ENCODE peak calls at places on chromosome 1, in four cellular contexts. One of them, this sample, is unnamed.

GRCh38 chr1:99198377-99198776 is 65.9 kb upstream of the PLPPR4 start:
- DNase-seq in HCT116: no peak
- DNase-seq in ascending aorta: no peak
- DNase-seq in brain microvascular endothelial cell: no peak
- DNase-seq in this sample: no peak

GRCh38 chr1:229557214-229557850 is 1.2 kb downstream of the ABCB10 start:
- DNase-seq in HCT116: no peak
- DNase-seq in brain microvascular endothelial cell: no peak
- DNase-seq in ascending aorta: no peak
- DNase-seq in this sample: no peak

GRCh38 chr1:63640633-63641567 is 47.7 kb downstream of the PGM1 start:
- DNase-seq in ascending aorta: no peak
- DNase-seq in HCT116: no peak
- DNase-seq in brain microvascular endothelial cell: no peak
- DNase-seq in this sample: no peak

GRCh38 chr1:17542696-17543095 is 3.2 kb downstream of the ARHGEF10L start:
- DNase-seq in brain microvascular endothelial cell: no peak
- DNase-seq in HCT116: no peak
- DNase-seq in ascending aorta: no peak
- DNase-seq in this sample: no peak

GRCh38 chr1:1135339-1136111 is 19.6 kb upstream of the C1orf159 start:
- DNase-seq in brain microvascular endothelial cell: no peak
- DNase-seq in ascending aorta: no peak
- DNase-seq in HCT116: no peak
- DNase-seq in this sample: no peak

GRCh38 chr1:179612361-179612760 is 20.7 kb downstream of the TDRD5 start:
- DNase-seq in ascending aorta: no peak
- DNase-seq in brain microvascular endothelial cell: no peak
- DNase-seq in HCT116: no peak
- DNase-seq in this sample: no peak

GRCh38 chr1:169108897-169109560 is 2.5 kb downstream of the ATP1B1 start:
- DNase-seq in brain microvascular endothelial cell: peak; percentile 55
- DNase-seq in HCT116: no peak
- DNase-seq in ascending aorta: no peak
- DNase-seq in this sample: no peak

GRCh38 chr1:170586942-170587593 is 55.1 kb downstream of the GORAB start:
- DNase-seq in HCT116: no peak
- DNase-seq in brain microvascular endothelial cell: no peak
- DNase-seq in ascending aorta: no peak
- DNase-seq in this sample: no peak

GRCh38 chr1:46203738-46204405 is 738 bp downstream of the LURAP1 start:
- DNase-seq in HCT116: no peak
- DNase-seq in ascending aorta: no peak
- DNase-seq in brain microvascular endothelial cell: no peak
- DNase-seq in this sample: no peak

GRCh38 chr1:219367496-219367895 is 193.8 kb downstream of the LYPLAL1 start:
- DNase-seq in ascending aorta: no peak
- DNase-seq in HCT116: no peak
- DNase-seq in brain microvascular endothelial cell: no peak
- DNase-seq in this sample: no peak

GRCh38 chr1:64006276-64007051 is 197.0 kb upstream of the UBE2U start:
- DNase-seq in ascending aorta: peak; percentile 73
- DNase-seq in HCT116: peak; percentile 19
- DNase-seq in brain microvascular endothelial cell: peak; percentile 73
- DNase-seq in this sample: no peak

GRCh38 chr1:210292276-210292851 is 36.3 kb upstream of the HHAT start:
- DNase-seq in HCT116: peak; percentile 26
- DNase-seq in brain microvascular endothelial cell: no peak
- DNase-seq in ascending aorta: peak; percentile 70
- DNase-seq in this sample: peak; percentile 5

GRCh38 chr1:227887697-227888403 is 59.9 kb downstream of the WNT9A start:
- DNase-seq in ascending aorta: peak; percentile 70
- DNase-seq in brain microvascular endothelial cell: no peak
- DNase-seq in HCT116: no peak
- DNase-seq in this sample: no peak

GRCh38 chr1:245177071-245177900 is 22.5 kb downstream of the KIF26B start:
- DNase-seq in HCT116: peak; percentile 54
- DNase-seq in ascending aorta: no peak
- DNase-seq in brain microvascular endothelial cell: no peak
- DNase-seq in this sample: no peak

GRCh38 chr1:29808141-29808995 is 572.0 kb downstream of the PTPRU start:
- DNase-seq in ascending aorta: peak; percentile 16
- DNase-seq in HCT116: no peak
- DNase-seq in brain microvascular endothelial cell: no peak
- DNase-seq in this sample: peak; percentile 22

GRCh38 chr1:207883660-207884245 is 27.2 kb downstream of the CD34 start:
- DNase-seq in HCT116: no peak
- DNase-seq in brain microvascular endothelial cell: no peak
- DNase-seq in ascending aorta: peak; percentile 52
- DNase-seq in this sample: no peak

GRCh38 chr1:1024421-1025415 is 4.8 kb downstream of the AGRN start:
- DNase-seq in ascending aorta: no peak
- DNase-seq in brain microvascular endothelial cell: no peak
- DNase-seq in HCT116: peak; percentile 51
- DNase-seq in this sample: no peak

GRCh38 chr1:23763040-23763577 is 15.1 kb upstream of the PITHD1 start:
- DNase-seq in ascending aorta: peak; percentile 45
- DNase-seq in brain microvascular endothelial cell: no peak
- DNase-seq in HCT116: no peak
- DNase-seq in this sample: no peak

GRCh38 chr1:202692959-202693555 is 17.2 kb downstream of the SYT2 start:
- DNase-seq in brain microvascular endothelial cell: peak; percentile 65
- DNase-seq in ascending aorta: peak; percentile 69
- DNase-seq in HCT116: peak; percentile 7
- DNase-seq in this sample: peak; percentile 56

GRCh38 chr1:30634507-30634906 is 88.9 kb downstream of the MATN1 start:
- DNase-seq in ascending aorta: no peak
- DNase-seq in brain microvascular endothelial cell: no peak
- DNase-seq in HCT116: no peak
- DNase-seq in this sample: no peak

GRCh38 chr1:248681651-248682050 is 20.9 kb downstream of the OR14I1 start:
- DNase-seq in HCT116: no peak
- DNase-seq in ascending aorta: no peak
- DNase-seq in brain microvascular endothelial cell: no peak
- DNase-seq in this sample: no peak

GRCh38 chr1:53687426-53687825 is 51.5 kb downstream of the GLIS1 start:
- DNase-seq in brain microvascular endothelial cell: no peak
- DNase-seq in ascending aorta: no peak
- DNase-seq in HCT116: no peak
- DNase-seq in this sample: no peak

GRCh38 chr1:114093624-114094302 is 59.9 kb downstream of the SYT6 start:
- DNase-seq in ascending aorta: no peak
- DNase-seq in brain microvascular endothelial cell: peak; percentile 22
- DNase-seq in HCT116: peak; percentile 23
- DNase-seq in this sample: no peak

GRCh38 chr1:21001042-21001441 is 175.7 kb downstream of the EIF4G3 start:
- DNase-seq in brain microvascular endothelial cell: no peak
- DNase-seq in HCT116: no peak
- DNase-seq in ascending aorta: no peak
- DNase-seq in this sample: no peak

GRCh38 chr1:82503805-82504204 is 703.1 kb downstream of the ADGRL2 start:
- DNase-seq in HCT116: no peak
- DNase-seq in ascending aorta: no peak
- DNase-seq in brain microvascular endothelial cell: no peak
- DNase-seq in this sample: no peak

GRCh38 chr1:26156285-26157038 is 2.4 kb upstream of the FAM110D start:
- DNase-seq in ascending aorta: no peak
- DNase-seq in brain microvascular endothelial cell: no peak
- DNase-seq in HCT116: no peak
- DNase-seq in this sample: no peak

GRCh38 chr1:18373882-18374493 is 106.7 kb upstream of the KLHDC7A start:
- DNase-seq in HCT116: no peak
- DNase-seq in brain microvascular endothelial cell: no peak
- DNase-seq in ascending aorta: no peak
- DNase-seq in this sample: no peak

GRCh38 chr1:82141393-82141792 is 340.7 kb downstream of the ADGRL2 start:
- DNase-seq in ascending aorta: no peak
- DNase-seq in brain microvascular endothelial cell: no peak
- DNase-seq in HCT116: no peak
- DNase-seq in this sample: no peak

GRCh38 chr1:245687636-245688535 is 533.1 kb downstream of the KIF26B start:
- DNase-seq in brain microvascular endothelial cell: no peak
- DNase-seq in ascending aorta: no peak
- DNase-seq in HCT116: no peak
- DNase-seq in this sample: no peak

GRCh38 chr1:31671147-31671546 is 26.5 kb upstream of the PEF1 start:
- DNase-seq in HCT116: no peak
- DNase-seq in ascending aorta: no peak
- DNase-seq in brain microvascular endothelial cell: no peak
- DNase-seq in this sample: no peak

GRCh38 chr1:31668303-31668883 is 23.7 kb upstream of the PEF1 start:
- DNase-seq in ascending aorta: no peak
- DNase-seq in HCT116: no peak
- DNase-seq in brain microvascular endothelial cell: no peak
- DNase-seq in this sample: no peak

GRCh38 chr1:31670583-31670944 is 25.9 kb upstream of the PEF1 start:
- DNase-seq in brain microvascular endothelial cell: no peak
- DNase-seq in ascending aorta: no peak
- DNase-seq in HCT116: no peak
- DNase-seq in this sample: no peak

GRCh38 chr1:31669433-31669785 is 24.7 kb upstream of the PEF1 start:
- DNase-seq in HCT116: no peak
- DNase-seq in ascending aorta: no peak
- DNase-seq in brain microvascular endothelial cell: no peak
- DNase-seq in this sample: no peak

GRCh38 chr1:31669786-31670582 is 25.3 kb upstream of the PEF1 start:
- DNase-seq in brain microvascular endothelial cell: peak; percentile 22
- DNase-seq in HCT116: peak; percentile 12
- DNase-seq in ascending aorta: peak; percentile 91
- DNase-seq in this sample: peak; percentile 19
- H3K27ac ChIP-seq in brain microvascular endothelial cell: no peak overlapping the region
- H3K27ac ChIP-seq in HCT116: peak overlapping the region; percentile 46
- H3K27ac ChIP-seq in ascending aorta: peak overlapping the region; percentile 81
- H3K27ac ChIP-seq in this sample: no peak overlapping the region

GRCh38 chr1:86970938-86971337 is 56.5 kb downstream of the HS2ST1 start:
- DNase-seq in ascending aorta: no peak
- DNase-seq in HCT116: no peak
- DNase-seq in brain microvascular endothelial cell: no peak
- DNase-seq in this sample: no peak

GRCh38 chr1:86965827-86966182 is 51.4 kb downstream of the HS2ST1 start:
- DNase-seq in brain microvascular endothelial cell: no peak
- DNase-seq in ascending aorta: no peak
- DNase-seq in HCT116: no peak
- DNase-seq in this sample: no peak

GRCh38 chr1:86965012-86965826 is 50.8 kb downstream of the HS2ST1 start:
- DNase-seq in ascending aorta: no peak
- DNase-seq in HCT116: peak; percentile 23
- DNase-seq in brain microvascular endothelial cell: peak; percentile 42
- DNase-seq in this sample: no peak
- TF ChIP-seq CTCF in ascending aorta: peak; percentile 73
- TF ChIP-seq CTCF in HCT116: peak; percentile 54
- TF ChIP-seq CTCF in brain microvascular endothelial cell: peak; percentile 83
- TF ChIP-seq CTCF in this sample: peak; percentile 61

GRCh38 chr1:212669600-212669999 is 30.0 kb downstream of the BATF3 start:
- DNase-seq in ascending aorta: no peak
- DNase-seq in HCT116: no peak
- DNase-seq in brain microvascular endothelial cell: no peak
- DNase-seq in this sample: no peak

GRCh38 chr1:212670301-212670700 is 29.3 kb downstream of the BATF3 start:
- DNase-seq in HCT116: no peak
- DNase-seq in brain microvascular endothelial cell: no peak
- DNase-seq in ascending aorta: no peak
- DNase-seq in this sample: no peak

GRCh38 chr1:212669102-212669501 is 30.5 kb downstream of the BATF3 start:
- DNase-seq in HCT116: peak; percentile 10
- DNase-seq in brain microvascular endothelial cell: no peak
- DNase-seq in ascending aorta: no peak
- DNase-seq in this sample: no peak

GRCh38 chr1:212667223-212668139 is 32.2 kb downstream of the BATF3 start:
- DNase-seq in ascending aorta: peak; percentile 79
- DNase-seq in brain microvascular endothelial cell: peak; percentile 99
- DNase-seq in HCT116: peak; percentile 10
- DNase-seq in this sample: no peak

DNA sequence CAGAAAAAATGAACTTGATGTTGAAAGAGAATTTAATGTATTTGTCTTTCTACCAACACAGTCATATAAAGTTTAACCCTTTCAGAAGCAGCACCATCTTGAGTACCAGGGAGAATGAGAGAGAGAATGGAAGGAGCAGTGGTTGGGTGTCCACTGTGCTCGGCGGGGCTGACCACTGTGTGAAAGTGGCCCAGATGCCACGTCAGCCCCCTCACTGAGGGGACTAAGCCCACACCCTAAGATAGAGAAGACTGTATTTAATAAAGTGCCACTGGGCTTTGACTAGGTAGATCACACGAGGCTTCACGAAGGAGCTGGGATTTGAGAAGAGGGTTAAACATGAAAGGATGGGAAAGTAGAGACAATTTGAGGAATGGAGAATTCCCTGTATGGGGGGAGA is 31.2 kb downstream of the BATF3 start:
- DNase-seq in ascending aorta: no peak
- DNase-seq in HCT116: no peak
- DNase-seq in brain microvascular endothelial cell: no peak
- DNase-seq in this sample: no peak
- H3K27ac ChIP-seq in ascending aorta: peak overlapping the region; percentile 66
- H3K27ac ChIP-seq in HCT116: no peak overlapping the region
- H3K27ac ChIP-seq in brain microvascular endothelial cell: peak overlapping the region; percentile 96
- H3K27ac ChIP-seq in this sample: no peak overlapping the region

GRCh38 chr1:22317231-22317919 is 134.3 kb upstream of the ZBTB40 start:
- DNase-seq in ascending aorta: no peak
- DNase-seq in HCT116: peak; percentile 6
- DNase-seq in brain microvascular endothelial cell: no peak
- DNase-seq in this sample: no peak
- TF ChIP-seq CTCF in ascending aorta: no peak
- TF ChIP-seq CTCF in HCT116: peak; percentile 88
- TF ChIP-seq CTCF in brain microvascular endothelial cell: peak; percentile 78
- TF ChIP-seq CTCF in this sample: peak; percentile 16

DNA sequence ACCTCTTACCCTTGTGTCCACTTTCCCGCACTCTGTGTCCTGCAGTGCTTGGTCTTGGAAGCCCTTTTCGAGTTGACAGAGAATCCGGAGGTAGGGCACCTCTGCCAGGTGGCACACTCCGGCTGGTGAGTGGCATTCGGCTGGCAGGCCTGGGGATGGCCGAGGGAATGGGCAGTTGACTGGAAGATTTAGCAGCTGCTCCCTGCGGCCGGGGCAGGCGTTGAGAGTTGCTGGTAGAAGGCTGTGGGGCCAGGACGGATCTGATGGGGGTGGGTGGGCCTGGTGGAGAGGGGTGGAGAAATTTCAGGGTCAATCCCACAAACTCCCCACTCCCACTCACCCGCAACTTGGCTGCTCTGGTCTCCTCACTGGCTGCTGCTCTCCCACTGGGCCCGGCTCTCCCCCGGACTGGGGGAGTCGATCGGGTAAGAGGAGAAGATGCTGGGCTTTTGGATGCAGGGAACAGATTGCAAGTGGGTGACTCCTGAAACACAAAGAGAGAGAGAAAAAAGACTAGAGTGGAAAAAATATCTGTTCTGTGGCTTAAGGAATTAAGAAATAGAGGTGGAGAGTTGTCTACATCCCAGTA is 2.1 kb downstream of the PSRC1 start:
- DNase-seq in HCT116: no peak
- DNase-seq in brain microvascular endothelial cell: no peak
- DNase-seq in ascending aorta: no peak
- DNase-seq in this sample: no peak
- H3K27ac ChIP-seq in HCT116: no peak overlapping the region
- H3K27ac ChIP-seq in brain microvascular endothelial cell: no peak overlapping the region
- H3K27ac ChIP-seq in ascending aorta: no peak overlapping the region
- H3K27ac ChIP-seq in this sample: no peak overlapping the region

This sample was measured in CD4-positive, alpha-beta T cell.